ENCODE peak calls at places on chromosomes 4 and X, in four cellular contexts. F is uterus, K is prostate gland, E is psoas muscle. L is an unnamed sample.

GRCh38 chr4:155445306-155445705 is 68.5 kb upstream of the MAP9 start:
- DNase-seq in F (no peak), K (no peak), E (no peak), L (peak; percentile 82)

GRCh38 chrX:115467961-115468360 is 93.0 kb upstream of the PLS3 start:
- DNase-seq in F (no peak), E (no peak), K (no peak), L (no peak)

GRCh38 chr4:92825186-92825715 is 521.5 kb downstream of the GRID2 start:
- DNase-seq in E (no peak), F (no peak), K (no peak), L (no peak)

GRCh38 chr4:128220286-128221235 is 67.1 kb downstream of the PGRMC2 start:
- DNase-seq in E (no peak), F (no peak), K (no peak), L (peak; percentile 19)

GRCh38 chr4:166228112-166228511 is 355.1 kb downstream of the TLL1 start:
- DNase-seq in E (no peak), K (no peak), F (no peak), L (no peak)

GRCh38 chr4:102759835-102760644 is 728 bp downstream of the MANBA start:
- DNase-seq in K (peak; percentile 15), F (peak; percentile 35), E (no peak), L (no peak)

GRCh38 chrX:56313308-56313707 is 81.2 kb downstream of the KLF8 start:
- DNase-seq in F (no peak), E (no peak), K (no peak), L (no peak)

GRCh38 chr4:173264245-173264959 is 69.8 kb downstream of the HMGB2 start:
- DNase-seq in E (peak; percentile 25), K (no peak), F (no peak), L (no peak)

GRCh38 chrX:106168107-106168506 is at the start of gene PWWP3B:
- DNase-seq in K (peak; percentile 16), E (no peak), F (peak; percentile 61), L (no peak)

GRCh38 chrX:153921070-153921469 is 5.0 kb downstream of the ARHGAP4 start:
- DNase-seq in K (no peak), E (no peak), F (no peak), L (no peak)
- H3K4me3 ChIP-seq in K (no peak overlapping the region), E (peak overlapping the region; percentile 7), F (no peak overlapping the region), L (no peak overlapping the region)

GRCh38 chr4:181520790-181521189 is 722.4 kb upstream of the TENM3 start:
- DNase-seq in F (no peak), K (no peak), E (no peak), L (no peak)

GRCh38 chr4:181517521-181517920 is 725.7 kb upstream of the TENM3 start:
- DNase-seq in F (no peak), K (no peak), E (no peak), L (no peak)
- TF ChIP-seq CTCF in F (no peak), K (no peak), E (no peak), L (no peak)

GRCh38 chr4:3827616-3828492 is 61.7 kb downstream of the ADRA2C start:
- DNase-seq in E (peak; percentile 75), F (peak; percentile 63), K (peak; percentile 55), L (peak; percentile 92)
- H3K4me3 ChIP-seq in E (no peak overlapping the region), F (no peak overlapping the region), K (no peak overlapping the region), L (peak overlapping the region; percentile 32)

DNA sequence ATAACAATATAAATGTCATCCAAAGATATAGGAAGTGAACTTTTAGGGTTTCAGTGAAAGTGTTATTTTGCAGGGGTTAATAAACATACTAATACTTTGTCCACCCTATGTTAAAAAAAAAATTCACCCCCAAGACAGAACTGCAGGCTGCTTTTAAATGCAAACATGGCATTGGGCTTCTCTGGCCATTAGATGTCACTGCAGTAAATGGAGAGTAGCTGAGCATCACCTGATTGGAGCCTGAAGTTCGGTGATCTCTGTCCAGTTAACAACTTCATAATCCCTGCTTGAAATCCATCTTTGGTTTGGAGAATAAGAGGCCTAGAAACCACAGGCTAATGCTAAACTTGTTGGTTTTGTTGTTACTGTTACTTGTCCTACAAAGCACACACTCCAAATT is 18.7 kb downstream of the SLC25A43 start:
- DNase-seq in E (no peak), F (no peak), K (no peak), L (no peak)
- TF ChIP-seq CTCF in E (no peak), F (no peak), K (no peak), L (peak; percentile 58)

GRCh38 chr4:186554890-186555827 is at the start of gene MTNR1A:
- DNase-seq in K (no peak), F (no peak), E (no peak), L (no peak)
- H3K4me3 ChIP-seq in K (peak within 1 kb of the TSS; percentile 25), F (no peak within 1 kb of the TSS), E (no peak within 1 kb of the TSS), L (peak within 1 kb of the TSS; percentile 32)

DNA sequence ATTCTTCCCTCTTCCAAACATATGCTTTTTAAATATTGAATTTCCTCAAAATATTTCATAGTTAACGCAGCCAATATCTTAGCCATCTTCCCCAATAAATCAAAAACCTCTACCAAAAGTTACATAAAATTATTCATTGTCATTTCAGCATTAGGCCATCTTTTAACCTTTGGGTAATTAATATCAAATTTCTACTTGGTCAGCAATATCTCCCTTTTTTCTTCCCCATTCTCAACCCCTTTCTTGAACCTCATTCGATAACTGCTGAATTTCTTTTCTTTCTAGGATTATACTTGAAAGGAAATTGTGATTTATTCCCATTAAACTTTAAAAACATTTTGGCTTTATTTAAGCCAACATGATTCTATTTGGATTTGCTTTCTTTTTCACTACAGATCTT is 65.0 kb downstream of the RAP1GDS1 start:
- DNase-seq in K (no peak), F (no peak), E (no peak), L (no peak)
- TF ChIP-seq CTCF in K (no peak), F (no peak), E (no peak), L (no peak)

GRCh38 chrX:110436497-110436896 is 77.8 kb downstream of the RTL9 start:
- DNase-seq in F (no peak), E (no peak), K (no peak), L (no peak)

GRCh38 chrX:110437686-110438085 is 79.0 kb downstream of the RTL9 start:
- DNase-seq in K (no peak), E (no peak), F (no peak), L (no peak)

GRCh38 chrX:110444996-110445395 is 86.3 kb downstream of the RTL9 start:
- DNase-seq in F (no peak), E (no peak), K (no peak), L (no peak)

GRCh38 chrX:110442631-110443030 is 84.0 kb downstream of the RTL9 start:
- DNase-seq in F (no peak), K (no peak), E (no peak), L (no peak)

DNA sequence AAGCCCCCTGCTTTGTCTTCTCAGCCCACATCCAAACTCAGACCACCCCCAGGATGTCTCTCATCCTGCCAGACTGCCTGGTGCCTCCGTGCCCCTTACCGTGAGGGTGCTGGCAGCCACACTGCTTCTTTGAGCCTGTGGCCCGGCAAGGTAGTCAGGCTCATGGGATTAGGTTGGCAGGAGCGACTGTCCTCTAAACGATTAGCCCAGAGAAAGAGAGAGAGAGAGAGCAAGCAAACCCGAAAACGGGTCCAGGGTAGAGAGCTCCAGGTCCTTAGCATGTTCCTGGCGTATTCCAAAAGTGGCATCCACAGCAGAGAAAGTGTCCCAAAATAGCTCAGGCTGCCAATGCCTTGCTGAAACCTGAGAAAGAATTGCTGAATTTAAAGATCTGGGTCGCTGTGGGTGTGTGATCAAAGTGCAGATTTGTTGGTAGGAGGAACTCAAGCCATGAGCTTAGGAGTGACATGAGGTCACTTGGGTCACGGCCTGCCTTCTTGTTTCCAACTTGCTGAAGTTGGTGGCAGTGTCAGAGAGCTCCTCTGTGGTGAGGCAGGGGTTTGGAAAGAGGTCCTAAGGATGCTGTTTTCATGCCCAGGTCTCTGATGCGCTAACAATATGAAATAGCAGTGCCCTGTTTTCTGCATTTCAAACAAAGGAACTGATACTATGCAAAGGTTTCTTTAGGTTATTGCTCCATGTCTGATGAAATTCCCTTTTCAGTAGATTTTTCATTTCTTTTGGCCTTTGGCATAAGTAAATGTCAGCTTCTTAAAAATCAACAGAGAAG is 81.6 kb downstream of the RTL9 start:
- DNase-seq in F (no peak), E (no peak), K (no peak), L (no peak)
- H3K4me3 ChIP-seq in F (no peak overlapping the region), E (no peak overlapping the region), K (no peak overlapping the region), L (no peak overlapping the region)

GRCh38 chrX:82648062-82648461 is 860.0 kb upstream of the POU3F4 start:
- DNase-seq in K (no peak), E (no peak), F (no peak), L (no peak)
- TF ChIP-seq CTCF in K (no peak), E (no peak), F (no peak), L (peak; percentile 26)

DNA sequence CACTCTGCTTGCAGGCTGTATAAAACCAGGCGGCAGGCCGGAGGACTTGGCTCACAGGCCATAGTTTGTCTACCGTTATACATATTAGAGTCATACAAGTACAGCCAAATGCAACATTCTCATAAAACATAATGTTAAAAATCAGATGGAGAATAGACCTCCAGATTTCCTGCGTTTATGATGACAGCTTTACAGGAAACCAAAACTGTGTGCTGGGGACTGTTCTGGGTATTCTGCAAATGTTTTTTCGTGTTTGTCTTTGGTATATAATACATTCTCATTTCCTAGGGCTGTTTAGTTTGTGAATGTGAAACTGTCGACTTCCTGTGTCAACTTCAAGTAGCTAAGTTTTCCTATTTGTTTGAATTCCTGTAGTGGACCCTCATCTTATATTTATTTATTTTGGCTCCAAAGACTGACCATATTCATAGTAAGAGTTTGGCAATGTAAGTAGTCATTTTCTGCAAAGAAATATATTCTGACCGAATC is 79.5 kb upstream of the FAM9C start:
- DNase-seq in K (no peak), E (no peak), F (no peak), L (no peak)
- H3K4me3 ChIP-seq in K (no peak overlapping the region), E (no peak overlapping the region), F (no peak overlapping the region), L (no peak overlapping the region)

L was measured in LNCaP clone FGC.